ENCODE peak calls at places on chromosomes 16 and 17, in four cellular contexts. One of them, this sample, is unnamed.
A peak's percentile ranks its signal among the peaks of the same experiment; 100 is the strongest.

GRCh38 chr17:77662796-77663195 is 295.7 kb upstream of the TNRC6C start:
- DNase-seq in GM12878: no peak
- DNase-seq in HepG2: no peak
- DNase-seq in H1: no peak
- DNase-seq in this sample: no peak

GRCh38 chr17:44345497-44346026 is 460 bp downstream of the GRN start:
- DNase-seq in GM12878: no peak
- DNase-seq in HepG2: peak; percentile 79
- DNase-seq in H1: no peak
- DNase-seq in this sample: peak; percentile 64

GRCh38 chr16:48558269-48558915 is 51.6 kb downstream of the N4BP1 start:
- DNase-seq in GM12878: no peak
- DNase-seq in HepG2: no peak
- DNase-seq in H1: no peak
- DNase-seq in this sample: no peak

GRCh38 chr17:81819648-81820171 is 13.4 kb downstream of the MCRIP1 start:
- DNase-seq in GM12878: no peak
- DNase-seq in HepG2: no peak
- DNase-seq in H1: no peak
- DNase-seq in this sample: no peak

GRCh38 chr17:79859676-79860615 is 20.7 kb upstream of the CBX4 start:
- DNase-seq in GM12878: no peak
- DNase-seq in HepG2: no peak
- DNase-seq in H1: no peak
- DNase-seq in this sample: no peak

GRCh38 chr16:50496990-50497389 is 51.2 kb upstream of the NKD1 start:
- DNase-seq in GM12878: no peak
- DNase-seq in HepG2: no peak
- DNase-seq in H1: no peak
- DNase-seq in this sample: no peak

GRCh38 chr17:10792156-10792555 is 11.7 kb downstream of the TMEM238L start:
- DNase-seq in GM12878: no peak
- DNase-seq in HepG2: no peak
- DNase-seq in H1: no peak
- DNase-seq in this sample: no peak

GRCh38 chr17:13477180-13477611 is 124.5 kb downstream of the HS3ST3A1 start:
- DNase-seq in GM12878: no peak
- DNase-seq in HepG2: no peak
- DNase-seq in H1: no peak
- DNase-seq in this sample: peak; percentile 38

GRCh38 chr16:57589374-57589773 is 39.1 kb upstream of the ADGRG1 start:
- DNase-seq in GM12878: peak; percentile 24
- DNase-seq in HepG2: no peak
- DNase-seq in H1: no peak
- DNase-seq in this sample: no peak

GRCh38 chr17:35056013-35056412 is 7.5 kb downstream of the RFFL start:
- DNase-seq in GM12878: no peak
- DNase-seq in HepG2: no peak
- DNase-seq in H1: no peak
- DNase-seq in this sample: no peak

GRCh38 chr17:67431210-67432015 is 54.3 kb downstream of the PITPNC1 start:
- DNase-seq in GM12878: no peak
- DNase-seq in HepG2: no peak
- DNase-seq in H1: no peak
- DNase-seq in this sample: peak; percentile 27

GRCh38 chr16:67936124-67936875 is at the start of gene PSMB10:
- DNase-seq in GM12878: no peak
- DNase-seq in HepG2: peak; percentile 51
- DNase-seq in H1: no peak
- DNase-seq in this sample: peak; percentile 71

GRCh38 chr17:45431531-45432404 is 902 bp downstream of the ARHGAP27 start:
- DNase-seq in GM12878: no peak
- DNase-seq in HepG2: peak; percentile 76
- DNase-seq in H1: peak; percentile 63
- DNase-seq in this sample: peak; percentile 94

GRCh38 chr17:39508987-39509386 is 47.7 kb downstream of the CDK12 start:
- DNase-seq in GM12878: no peak
- DNase-seq in HepG2: no peak
- DNase-seq in H1: no peak
- DNase-seq in this sample: no peak

GRCh38 chr17:7590743-7591142 is 849 bp upstream of the SOX15 start:
- DNase-seq in GM12878: no peak
- DNase-seq in HepG2: no peak
- DNase-seq in H1: no peak
- DNase-seq in this sample: no peak

GRCh38 chr17:20009302-20010098 is at the start of gene SPECC1:
- DNase-seq in GM12878: no peak
- DNase-seq in HepG2: peak; percentile 62
- DNase-seq in H1: peak; percentile 65
- DNase-seq in this sample: peak; percentile 75
- TF ChIP-seq POLR2AphosphoS5 in GM12878: no peak
- TF ChIP-seq POLR2AphosphoS5 in HepG2: no peak
- TF ChIP-seq POLR2AphosphoS5 in H1: no peak
- TF ChIP-seq POLR2AphosphoS5 in this sample: no peak

GRCh38 chr16:85524630-85525463 is 88.3 kb upstream of the GSE1 start:
- DNase-seq in GM12878: no peak
- DNase-seq in HepG2: peak; percentile 85
- DNase-seq in H1: no peak
- DNase-seq in this sample: no peak
- TF ChIP-seq EP300 in GM12878: no peak
- TF ChIP-seq EP300 in HepG2: peak; percentile 89
- TF ChIP-seq EP300 in H1: no peak
- TF ChIP-seq EP300 in this sample: no peak

GRCh38 chr17:69050999-69051775 is 9.5 kb downstream of the ABCA9 start:
- DNase-seq in GM12878: no peak
- DNase-seq in HepG2: peak; percentile 56
- DNase-seq in H1: no peak
- DNase-seq in this sample: no peak
- TF ChIP-seq CBX5 in GM12878: no peak
- TF ChIP-seq CBX5 in HepG2: no peak
- TF ChIP-seq CBX5 in H1: no peak
- TF ChIP-seq CBX5 in this sample: no peak

DNA sequence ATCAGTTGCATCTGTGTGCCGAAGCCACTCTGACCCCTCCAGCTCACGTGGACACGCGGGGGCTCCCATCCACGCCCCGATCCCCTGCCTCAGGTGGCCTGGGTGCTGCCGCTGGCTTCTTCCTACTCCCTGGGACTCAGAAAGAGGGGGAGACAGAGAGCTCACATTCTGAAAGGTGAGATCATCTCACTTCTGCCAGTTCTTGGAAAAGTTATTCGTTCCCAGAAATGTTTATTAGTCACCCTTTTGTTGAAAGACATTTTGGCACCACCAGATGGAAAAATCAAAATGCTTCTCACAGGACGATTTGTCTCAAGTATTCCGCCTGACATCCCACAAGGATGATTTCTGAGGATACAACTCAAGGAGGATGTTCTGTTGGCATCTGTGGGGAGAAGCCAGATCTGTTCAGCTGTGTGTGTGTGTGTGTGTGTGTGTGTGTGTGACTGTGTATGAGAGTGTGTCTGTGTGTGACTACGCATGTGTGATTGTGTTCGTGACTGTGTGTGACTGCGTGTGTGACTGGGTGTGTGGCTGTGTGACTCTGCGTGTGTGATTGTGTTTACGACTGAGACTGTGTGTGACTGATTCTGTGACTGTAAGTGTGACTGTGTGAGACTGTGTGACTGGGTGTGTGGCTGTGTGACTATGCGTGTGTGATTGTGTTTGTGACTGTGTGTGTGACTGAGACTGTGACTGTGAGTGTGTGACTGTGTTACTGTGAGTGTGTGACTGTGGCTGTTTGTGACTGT is 207.3 kb downstream of the NTN1 start:
- DNase-seq in GM12878: no peak
- DNase-seq in HepG2: no peak
- DNase-seq in H1: no peak
- DNase-seq in this sample: no peak
- TF ChIP-seq POLR2AphosphoS5 in GM12878: no peak
- TF ChIP-seq POLR2AphosphoS5 in HepG2: no peak
- TF ChIP-seq POLR2AphosphoS5 in H1: no peak
- TF ChIP-seq POLR2AphosphoS5 in this sample: no peak

GRCh38 chr16:87926246-87927194 is 9.8 kb downstream of the CA5A start:
- DNase-seq in GM12878: no peak
- DNase-seq in HepG2: no peak
- DNase-seq in H1: no peak
- DNase-seq in this sample: no peak
- TF ChIP-seq EP300 in GM12878: no peak
- TF ChIP-seq EP300 in HepG2: no peak
- TF ChIP-seq EP300 in H1: no peak
- TF ChIP-seq EP300 in this sample: no peak